ENCODE peak calls at places on chromosomes 16 and 17, in ten cellular contexts. S is cardiac fibroblast; U is stimulated activated CD4-positive, alpha-beta T cell treated with anti-CD3 and anti-CD28 coated beads, Interleukin-2, amount 100 ng/mL, for 48 hours; I is dermis blood vessel endothelial cell; P is globus pallidus; L is Kasumi-1; B is CD4-positive, CD25-positive, alpha-beta regulatory T cell; Q is NCI-H524; F is DMS 273 treated with DMSO at 0.1 percent for 48 hours; A is ascending aorta. Z is an unnamed sample.

GRCh38 chr17:21463779-21464407 is 87.7 kb downstream of the KCNJ12 start:
- DNase-seq in U (no peak), P (no peak), I (no peak), F (no peak), Q (no peak), S (no peak), L (no peak), B (no peak), A (no peak), Z (no peak)

GRCh38 chr16:11379420-11379819 is 34.2 kb downstream of the RMI2 start:
- DNase-seq in Q (no peak), U (no peak), I (peak), L (no peak), P (no peak), B (no peak), F (no peak), A (no peak), S (no peak), Z (no peak)

GRCh38 chr17:39485555-39485954 is 24.3 kb downstream of the CDK12 start:
- DNase-seq in P (no peak), B (no peak), L (no peak), I (no peak), S (peak), U (no peak), A (no peak), Q (no peak), F (no peak), Z (no peak)

GRCh38 chr16:64311241-64311640 is 810.6 kb downstream of the CDH11 start:
- DNase-seq in P (no peak), Q (no peak), U (no peak), S (peak), I (no peak), L (no peak), A (no peak), B (no peak), F (no peak), Z (no peak)

GRCh38 chr16:50478021-50478772 is 70.0 kb upstream of the NKD1 start:
- DNase-seq in P (no peak), I (no peak), U (no peak), S (no peak), B (no peak), F (no peak), A (no peak), L (no peak), Q (no peak), Z (no peak)

GRCh38 chr17:19250421-19251141 is 13.4 kb downstream of the EPN2 start:
- DNase-seq in F (peak), L (no peak), A (no peak), Q (no peak), P (peak), U (no peak), I (no peak), S (no peak), B (no peak), Z (no peak)

GRCh38 chr16:81610144-81610842 is 165.7 kb downstream of the CMIP start:
- DNase-seq in L (no peak), I (peak), B (no peak), S (peak), P (peak), Q (no peak), A (peak), U (no peak), F (no peak), Z (peak)

GRCh38 chr16:28494141-28494851 is at the start of gene APOBR:
- DNase-seq in S (no peak), Q (no peak), B (peak), I (no peak), L (peak), P (peak), A (peak), F (no peak), U (peak), Z (no peak)

GRCh38 chr17:411416-412120 is 59.0 kb upstream of the RPH3AL start:
- DNase-seq in Q (no peak), I (no peak), F (no peak), L (no peak), P (no peak), U (no peak), A (no peak), S (no peak), B (no peak), Z (no peak)

GRCh38 chr17:1942666-1943431 is 82.3 kb downstream of the RTN4RL1 start:
- DNase-seq in S (no peak), L (no peak), P (no peak), Q (no peak), U (no peak), B (no peak), I (no peak), A (no peak), F (no peak), Z (no peak)

GRCh38 chr17:73562896-73563295 is 81.3 kb downstream of the SDK2 start:
- DNase-seq in S (no peak), A (no peak), L (no peak), P (no peak), U (no peak), I (no peak), B (no peak), F (no peak), Q (no peak), Z (no peak)

GRCh38 chr16:4087990-4088577 is 28.2 kb downstream of the ADCY9 start:
- DNase-seq in B (no peak), A (no peak), P (no peak), F (no peak), S (no peak), Q (no peak), I (no peak), L (no peak), U (no peak), Z (no peak)

GRCh38 chr17:74471341-74471740 is 4.9 kb downstream of the CD300A start:
- DNase-seq in U (no peak), F (no peak), I (no peak), Q (no peak), P (no peak), L (no peak), S (no peak), B (no peak), A (no peak), Z (no peak)

GRCh38 chr16:89828199-89828869 is at the start of gene SPIRE2:
- DNase-seq in L (peak), A (no peak), I (peak), Q (no peak), P (peak), F (no peak), U (peak), B (peak), S (peak), Z (no peak)

GRCh38 chr17:15351925-15352324 is 10.5 kb upstream of the TEKT3 start:
- DNase-seq in A (no peak), I (no peak), L (no peak), P (no peak), S (peak), B (no peak), U (no peak), F (no peak), Q (no peak), Z (no peak)

GRCh38 chr17:79949646-79950292 is 85.9 kb downstream of the TBC1D16 start:
- DNase-seq in A (peak), S (no peak), U (no peak), P (no peak), F (no peak), B (no peak), I (no peak), Q (no peak), L (no peak), Z (no peak)

GRCh38 chr17:68707032-68707431 is 105.9 kb upstream of the FAM20A start:
- DNase-seq in I (no peak), F (no peak), Q (no peak), P (no peak), U (no peak), L (no peak), A (no peak), S (peak), B (no peak), Z (no peak)

GRCh38 chr17:67111327-67111726 is 67.0 kb downstream of the CACNG1 start:
- DNase-seq in I (no peak), B (no peak), L (no peak), A (no peak), F (no peak), P (no peak), S (no peak), Q (no peak), U (no peak), Z (no peak)

GRCh38 chr17:30921544-30922196 is at the start of gene ADAP2:
- DNase-seq in I (peak), P (peak), L (peak), U (no peak), A (peak), F (no peak), B (no peak), S (no peak), Q (no peak), Z (no peak)

GRCh38 chr16:15427648-15428239 is 6.6 kb upstream of the BMERB1 start:
- DNase-seq in S (peak), L (peak), F (peak), B (peak), I (peak), A (peak), Q (peak), P (peak), U (peak), Z (peak)

GRCh38 chr17:59327891-59328290 is 3.6 kb upstream of the YPEL2 start:
- DNase-seq in A (peak), L (no peak), P (no peak), S (no peak), U (no peak), F (no peak), I (peak), B (peak), Q (no peak), Z (no peak)

GRCh38 chr17:48144976-48145798 is 37.6 kb downstream of the SNX11 start:
- DNase-seq in U (no peak), L (no peak), Q (no peak), I (no peak), A (no peak), S (no peak), B (no peak), P (no peak), F (no peak), Z (no peak)

GRCh38 chr17:67800495-67800928 is 24.8 kb upstream of the BPTF start:
- DNase-seq in I (peak), B (peak), U (peak), A (peak), L (peak), Q (peak), P (peak), F (peak), S (peak), Z (peak)

GRCh38 chr17:75776399-75777242 is 8.0 kb upstream of the UNK start:
- DNase-seq in P (peak), Q (no peak), F (no peak), S (peak), U (no peak), I (no peak), A (peak), L (peak), B (peak), Z (no peak)